ENCODE peak calls at places on chromosomes 12 and 14, in four cellular contexts. One of them, this sample, is unnamed.

GRCh38 chr12:65779091-65779642 is 45.1 kb upstream of the HMGA2 start:
- DNase-seq in K562: no peak
- DNase-seq in GM12891: no peak
- DNase-seq in GM12878: no peak
- DNase-seq in this sample: no peak

GRCh38 chr12:117188961-117189724 is 1.1 kb downstream of the FBXO21 start:
- DNase-seq in K562: no peak
- DNase-seq in GM12891: no peak
- DNase-seq in GM12878: no peak
- DNase-seq in this sample: no peak

GRCh38 chr14:79661762-79662161 is 549.5 kb downstream of the DIO2 start:
- DNase-seq in K562: no peak
- DNase-seq in GM12891: no peak
- DNase-seq in GM12878: no peak
- DNase-seq in this sample: no peak

GRCh38 chr14:72450473-72451044 is 443.3 kb downstream of the DPF3 start:
- DNase-seq in K562: no peak
- DNase-seq in GM12891: no peak
- DNase-seq in GM12878: no peak
- DNase-seq in this sample: no peak

GRCh38 chr12:14961466-14962155 is at the start of gene ARHGDIB:
- DNase-seq in K562: peak; percentile 59
- DNase-seq in GM12891: no peak
- DNase-seq in GM12878: peak; percentile 87
- DNase-seq in this sample: peak; percentile 94

GRCh38 chr12:124543052-124543590 is 24.3 kb downstream of the NCOR2 start:
- DNase-seq in K562: no peak
- DNase-seq in GM12891: peak; percentile 83
- DNase-seq in GM12878: no peak
- DNase-seq in this sample: peak; percentile 30

GRCh38 chr14:67187210-67187609 is 2.0 kb upstream of the GARIN2 start:
- DNase-seq in K562: peak; percentile 9
- DNase-seq in GM12891: no peak
- DNase-seq in GM12878: no peak
- DNase-seq in this sample: no peak

GRCh38 chr14:63901434-63902085 is 48.8 kb downstream of the SYNE2 start:
- DNase-seq in K562: no peak
- DNase-seq in GM12891: no peak
- DNase-seq in GM12878: no peak
- DNase-seq in this sample: peak; percentile 72

GRCh38 chr12:7374423-7375144 is 69.4 kb downstream of the CD163L1 start:
- DNase-seq in K562: peak; percentile 57
- DNase-seq in GM12891: peak; percentile 12
- DNase-seq in GM12878: no peak
- DNase-seq in this sample: no peak

GRCh38 chr12:80187660-80188090 is 88.3 kb downstream of the OTOGL start:
- DNase-seq in K562: no peak
- DNase-seq in GM12891: no peak
- DNase-seq in GM12878: peak; percentile 40
- DNase-seq in this sample: no peak

GRCh38 chr12:1287446-1287975 is 296.5 kb downstream of the ERC1 start:
- DNase-seq in K562: no peak
- DNase-seq in GM12891: no peak
- DNase-seq in GM12878: no peak
- DNase-seq in this sample: no peak

GRCh38 chr12:89575405-89575804 is 49.6 kb upstream of the POC1B start:
- DNase-seq in K562: peak; percentile 29
- DNase-seq in GM12891: no peak
- DNase-seq in GM12878: no peak
- DNase-seq in this sample: no peak

GRCh38 chr14:105150368-105151111 is 18.0 kb downstream of the JAG2 start:
- DNase-seq in K562: no peak
- DNase-seq in GM12891: no peak
- DNase-seq in GM12878: no peak
- DNase-seq in this sample: no peak

GRCh38 chr12:79566452-79566851 is 124.3 kb downstream of the PAWR start:
- DNase-seq in K562: no peak
- DNase-seq in GM12891: no peak
- DNase-seq in GM12878: no peak
- DNase-seq in this sample: no peak

GRCh38 chr14:55446127-55446736 is 5.8 kb upstream of the TBPL2 start:
- DNase-seq in K562: peak; percentile 81
- DNase-seq in GM12891: peak; percentile 30
- DNase-seq in GM12878: no peak
- DNase-seq in this sample: peak; percentile 43

GRCh38 chr14:64506751-64507150 is 2.2 kb downstream of the ZBTB1 start:
- DNase-seq in K562: no peak
- DNase-seq in GM12891: no peak
- DNase-seq in GM12878: no peak
- DNase-seq in this sample: no peak

GRCh38 chr14:33954016-33954598 is 3.2 kb upstream of the EGLN3 start:
- DNase-seq in K562: no peak
- DNase-seq in GM12891: no peak
- DNase-seq in GM12878: no peak
- DNase-seq in this sample: no peak

GRCh38 chr12:74412607-74413230 is 124.9 kb upstream of the ATXN7L3B start:
- DNase-seq in K562: peak; percentile 30
- DNase-seq in GM12891: no peak
- DNase-seq in GM12878: no peak
- DNase-seq in this sample: no peak

GRCh38 chr14:52314521-52315354 is 626 bp downstream of the PTGER2 start:
- DNase-seq in K562: no peak
- DNase-seq in GM12891: peak; percentile 40
- DNase-seq in GM12878: no peak
- DNase-seq in this sample: no peak

GRCh38 chr12:106585237-106585834 is 2.5 kb downstream of the RFX4 start:
- DNase-seq in K562: no peak
- DNase-seq in GM12891: no peak
- DNase-seq in GM12878: no peak
- DNase-seq in this sample: no peak

GRCh38 chr14:35405304-35405996 is 901 bp upstream of the NFKBIA start:
- DNase-seq in K562: no peak
- DNase-seq in GM12891: no peak
- DNase-seq in GM12878: no peak
- DNase-seq in this sample: no peak

GRCh38 chr14:56797569-56798446 is 12.5 kb downstream of the OTX2 start:
- DNase-seq in K562: no peak
- DNase-seq in GM12891: no peak
- DNase-seq in GM12878: no peak
- DNase-seq in this sample: no peak

GRCh38 chr14:97177635-97178034 is 380.5 kb downstream of the VRK1 start:
- DNase-seq in K562: no peak
- DNase-seq in GM12891: no peak
- DNase-seq in GM12878: peak; percentile 15
- DNase-seq in this sample: no peak

GRCh38 chr12:54210400-54210790 is 21.6 kb upstream of the SMUG1 start:
- DNase-seq in K562: no peak
- DNase-seq in GM12891: no peak
- DNase-seq in GM12878: no peak
- DNase-seq in this sample: no peak

GRCh38 chr12:52057958-52058576 is 6.8 kb downstream of the NR4A1 start:
- DNase-seq in K562: no peak
- DNase-seq in GM12891: no peak
- DNase-seq in GM12878: no peak
- DNase-seq in this sample: no peak

GRCh38 chr12:52057614-52057939 is 6.3 kb downstream of the NR4A1 start:
- DNase-seq in K562: no peak
- DNase-seq in GM12891: no peak
- DNase-seq in GM12878: no peak
- DNase-seq in this sample: no peak

GRCh38 chr12:52056801-52057613 is 5.8 kb downstream of the NR4A1 start:
- DNase-seq in K562: no peak
- DNase-seq in GM12891: no peak
- DNase-seq in GM12878: no peak
- DNase-seq in this sample: no peak

GRCh38 chr12:52059582-52060497 is 8.6 kb downstream of the NR4A1 start:
- DNase-seq in K562: no peak
- DNase-seq in GM12891: no peak
- DNase-seq in GM12878: no peak
- DNase-seq in this sample: no peak

GRCh38 chr12:52058631-52059324 is 7.5 kb downstream of the NR4A1 start:
- DNase-seq in K562: no peak
- DNase-seq in GM12891: no peak
- DNase-seq in GM12878: no peak
- DNase-seq in this sample: no peak
- TF ChIP-seq SPI1 in K562: no peak
- TF ChIP-seq SPI1 in GM12891: no peak
- TF ChIP-seq SPI1 in GM12878: no peak
- TF ChIP-seq SPI1 in this sample: no peak

DNA sequence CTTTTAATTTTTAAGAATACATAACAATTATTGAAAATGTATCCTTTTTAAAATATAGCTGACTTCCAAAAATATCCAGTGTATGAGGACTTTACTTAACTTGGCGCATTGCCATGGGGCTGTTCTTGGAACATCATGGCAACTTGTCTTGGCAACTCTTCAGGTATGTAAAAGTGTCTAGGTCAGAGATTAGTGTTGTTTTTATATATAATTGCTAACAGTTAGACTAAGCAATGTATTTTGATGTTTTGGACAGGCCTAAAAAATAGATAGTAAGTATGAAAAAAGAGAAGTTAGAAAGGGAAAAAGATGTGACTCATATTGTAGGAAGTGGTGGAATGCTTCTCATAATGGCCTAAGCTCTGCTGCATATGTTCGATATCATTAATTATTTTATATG is 70.9 kb downstream of the MON2 start:
- DNase-seq in K562: peak; percentile 19
- DNase-seq in GM12891: no peak
- DNase-seq in GM12878: no peak
- DNase-seq in this sample: no peak
- TF ChIP-seq SPI1 in K562: no peak
- TF ChIP-seq SPI1 in GM12891: no peak
- TF ChIP-seq SPI1 in GM12878: no peak
- TF ChIP-seq SPI1 in this sample: no peak

GRCh38 chr12:3281588-3282150 is 204.5 kb downstream of the TSPAN9 start:
- DNase-seq in K562: no peak
- DNase-seq in GM12891: no peak
- DNase-seq in GM12878: no peak
- DNase-seq in this sample: no peak

GRCh38 chr12:3280967-3281366 is 203.8 kb downstream of the TSPAN9 start:
- DNase-seq in K562: no peak
- DNase-seq in GM12891: no peak
- DNase-seq in GM12878: no peak
- DNase-seq in this sample: no peak

GRCh38 chr12:3278681-3279414 is 201.7 kb downstream of the TSPAN9 start:
- DNase-seq in K562: no peak
- DNase-seq in GM12891: no peak
- DNase-seq in GM12878: no peak
- DNase-seq in this sample: no peak

GRCh38 chr12:3279415-3279780 is 202.2 kb downstream of the TSPAN9 start:
- DNase-seq in K562: no peak
- DNase-seq in GM12891: no peak
- DNase-seq in GM12878: no peak
- DNase-seq in this sample: no peak

GRCh38 chr12:3279832-3280231 is 202.7 kb downstream of the TSPAN9 start:
- DNase-seq in K562: no peak
- DNase-seq in GM12891: no peak
- DNase-seq in GM12878: no peak
- DNase-seq in this sample: no peak
- TF ChIP-seq SPI1 in K562: no peak
- TF ChIP-seq SPI1 in GM12891: no peak
- TF ChIP-seq SPI1 in GM12878: no peak
- TF ChIP-seq SPI1 in this sample: no peak

GRCh38 chr14:101823081-101823480 is 61.6 kb downstream of the PPP2R5C start:
- DNase-seq in K562: no peak
- DNase-seq in GM12891: no peak
- DNase-seq in GM12878: no peak
- DNase-seq in this sample: no peak

GRCh38 chr14:101823511-101824120 is 62.1 kb downstream of the PPP2R5C start:
- DNase-seq in K562: no peak
- DNase-seq in GM12891: no peak
- DNase-seq in GM12878: peak; percentile 68
- DNase-seq in this sample: no peak

GRCh38 chr14:101820283-101820798 is 58.8 kb downstream of the PPP2R5C start:
- DNase-seq in K562: no peak
- DNase-seq in GM12891: no peak
- DNase-seq in GM12878: peak; percentile 65
- DNase-seq in this sample: no peak

GRCh38 chr14:101819251-101819990 is 57.9 kb downstream of the PPP2R5C start:
- DNase-seq in K562: no peak
- DNase-seq in GM12891: no peak
- DNase-seq in GM12878: no peak
- DNase-seq in this sample: no peak

DNA sequence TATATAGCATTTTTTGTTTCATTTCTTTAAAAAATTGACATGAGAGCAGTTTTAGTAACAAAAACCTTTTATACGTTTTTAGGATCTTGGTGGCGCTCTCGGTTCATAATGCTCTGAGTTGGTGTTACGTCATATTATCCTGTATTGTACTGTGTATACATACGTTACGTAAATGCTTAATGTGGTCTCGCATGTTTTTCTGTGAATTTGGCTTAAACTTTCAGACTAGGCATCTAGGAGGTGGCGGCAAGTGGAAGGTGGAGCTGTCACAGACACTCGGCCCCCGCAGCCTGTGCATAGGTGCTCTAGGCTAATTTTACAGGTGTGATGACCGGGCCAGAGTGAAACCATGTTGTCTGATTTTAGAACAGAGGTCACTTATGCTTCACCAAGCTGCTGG is 60.0 kb downstream of the PPP2R5C start:
- DNase-seq in K562: no peak
- DNase-seq in GM12891: no peak
- DNase-seq in GM12878: no peak
- DNase-seq in this sample: peak; percentile 34
- TF ChIP-seq SPI1 in K562: no peak
- TF ChIP-seq SPI1 in GM12891: no peak
- TF ChIP-seq SPI1 in GM12878: no peak
- TF ChIP-seq SPI1 in this sample: no peak

GRCh38 chr12:26941251-26941650 is 3.0 kb downstream of the FGFR1OP2 start:
- DNase-seq in K562: no peak
- DNase-seq in GM12891: no peak
- DNase-seq in GM12878: no peak
- DNase-seq in this sample: no peak

GRCh38 chr12:26939192-26939832 is 1.0 kb downstream of the FGFR1OP2 start:
- DNase-seq in K562: peak; percentile 37
- DNase-seq in GM12891: no peak
- DNase-seq in GM12878: peak; percentile 34
- DNase-seq in this sample: peak; percentile 25

GRCh38 chr12:26938660-26939185 is 453 bp downstream of the FGFR1OP2 start:
- DNase-seq in K562: no peak
- DNase-seq in GM12891: no peak
- DNase-seq in GM12878: no peak
- DNase-seq in this sample: no peak

GRCh38 chr12:26939953-26940352 is 1.7 kb downstream of the FGFR1OP2 start:
- DNase-seq in K562: peak; percentile 14
- DNase-seq in GM12891: no peak
- DNase-seq in GM12878: no peak
- DNase-seq in this sample: no peak

DNA sequence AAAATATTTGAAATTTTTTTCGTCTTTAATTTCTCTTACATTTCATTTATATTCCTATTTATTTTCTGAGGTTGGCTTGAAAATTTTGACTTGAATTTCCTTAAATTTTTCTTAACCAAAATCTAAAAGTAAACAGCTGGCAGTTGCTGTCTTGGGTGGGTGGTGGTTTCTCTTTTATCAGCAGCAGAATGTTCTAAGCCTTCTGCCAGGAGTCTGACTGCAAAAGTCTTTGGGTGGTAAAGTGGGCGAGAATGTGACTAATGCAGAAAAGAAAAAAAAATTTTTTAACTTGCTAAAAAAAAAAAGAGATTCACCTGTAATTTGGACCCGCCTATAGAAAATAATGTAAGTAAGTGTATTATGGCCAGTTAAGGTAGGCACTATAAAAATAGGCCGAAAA is 2.5 kb downstream of the FGFR1OP2 start:
- DNase-seq in K562: peak; percentile 38
- DNase-seq in GM12891: no peak
- DNase-seq in GM12878: no peak
- DNase-seq in this sample: no peak
- TF ChIP-seq SPI1 in K562: no peak
- TF ChIP-seq SPI1 in GM12891: no peak
- TF ChIP-seq SPI1 in GM12878: no peak
- TF ChIP-seq SPI1 in this sample: no peak

This sample was measured in HL-60.